ENCODE peak calls at places on chromosomes 13 and 19, in seven cellular contexts. W is WTC11, I is NB4, E is A549, O is GM12878, S is HCT116, X is K562. K is an unnamed sample.

GRCh38 chr19:55257461-55258411 is 1.1 kb downstream of the PPP6R1 start:
- DNase-seq in W (no peak), I (peak; percentile 61), E (no peak), O (no peak), S (no peak), X (peak; percentile 56), K (peak; percentile 55)

GRCh38 chr19:16521715-16522289 is 20.4 kb downstream of the CHERP start:
- DNase-seq in W (no peak), I (no peak), E (no peak), O (no peak), S (no peak), X (peak; percentile 13), K (no peak)

GRCh38 chr13:87674143-87674772 is 3.1 kb downstream of the SLITRK5 start:
- DNase-seq in W (no peak), I (no peak), E (no peak), O (no peak), S (no peak), X (no peak), K (peak; percentile 5)

GRCh38 chr13:42996584-42996983 is 4.5 kb upstream of the EPSTI1 start:
- DNase-seq in W (no peak), I (peak; percentile 25), E (peak; percentile 50), O (no peak), S (peak; percentile 46), X (no peak), K (no peak)

GRCh38 chr19:6654347-6655310 is 15.3 kb downstream of the TNFSF14 start:
- DNase-seq in W (no peak), I (peak; percentile 39), E (no peak), O (no peak), S (no peak), X (no peak), K (no peak)

GRCh38 chr13:113315992-113316391 is 19.0 kb downstream of the LAMP1 start:
- DNase-seq in W (no peak), I (no peak), E (no peak), O (no peak), S (no peak), X (no peak), K (peak; percentile 60)

GRCh38 chr13:93624371-93624777 is 397.8 kb downstream of the GPC6 start:
- DNase-seq in W (no peak), I (no peak), E (no peak), O (no peak), S (no peak), X (no peak), K (no peak)

GRCh38 chr19:11018179-11018578 is 57.3 kb downstream of the SMARCA4 start:
- DNase-seq in W (no peak), I (no peak), E (no peak), O (no peak), S (no peak), X (peak; percentile 31), K (no peak)

GRCh38 chr19:55382013-55382412 is 2.1 kb downstream of the TMEM238 start:
- DNase-seq in W (no peak), I (no peak), E (no peak), O (no peak), S (no peak), X (no peak), K (no peak)

GRCh38 chr13:67223024-67223423 is 7.1 kb downstream of the PCDH9 start:
- DNase-seq in W (no peak), I (no peak), E (no peak), O (no peak), S (no peak), X (no peak), K (no peak)

GRCh38 chr13:96519380-96519779 is 429.5 kb downstream of the HS6ST3 start:
- DNase-seq in W (no peak), I (no peak), E (no peak), O (no peak), S (no peak), X (no peak), K (no peak)

GRCh38 chr13:22717036-22717435 is 463.7 kb upstream of the SGCG start:
- DNase-seq in W (no peak), I (no peak), E (no peak), O (no peak), S (no peak), X (no peak), K (no peak)

GRCh38 chr13:45786293-45786920 is 65.1 kb downstream of the SIAH3 start:
- DNase-seq in W (no peak), I (no peak), E (no peak), O (no peak), S (no peak), X (no peak), K (peak; percentile 34)

GRCh38 chr13:32495429-32495828 is 43.2 kb downstream of the N4BP2L2 start:
- DNase-seq in W (no peak), I (no peak), E (no peak), O (no peak), S (no peak), X (no peak), K (no peak)

GRCh38 chr19:725461-726089 is 16.8 kb downstream of the PALM start:
- DNase-seq in W (no peak), I (no peak), E (no peak), O (no peak), S (no peak), X (no peak), K (no peak)

GRCh38 chr13:44240611-44241010 is 133.0 kb upstream of the SERP2 start:
- DNase-seq in W (no peak), I (no peak), E (no peak), O (no peak), S (no peak), X (no peak), K (no peak)

GRCh38 chr13:75902166-75903104 is 266.3 kb downstream of the LMO7 start:
- DNase-seq in W (no peak), I (no peak), E (peak; percentile 0), O (no peak), S (no peak), X (no peak), K (no peak)

GRCh38 chr13:110589991-110590390 is 25.4 kb upstream of the NAXD start:
- DNase-seq in W (no peak), I (no peak), E (no peak), O (no peak), S (no peak), X (no peak), K (no peak)

GRCh38 chr19:17846146-17846545 is 1.6 kb downstream of the JAK3 start:
- DNase-seq in W (no peak), I (no peak), E (no peak), O (peak; percentile 19), S (no peak), X (no peak), K (no peak)

GRCh38 chr13:38542601-38543000 is 144.3 kb upstream of the FREM2 start:
- DNase-seq in W (no peak), I (no peak), E (no peak), O (no peak), S (no peak), X (no peak), K (no peak)
- TF ChIP-seq MAX in W (no peak), I (no peak), E (no peak), O (no peak), S (no peak), X (no peak), K (no peak)

GRCh38 chr19:2014731-2015610 is 543 bp downstream of the BTBD2 start:
- DNase-seq in W (peak; percentile 48), I (peak; percentile 44), E (no peak), O (no peak), S (no peak), X (peak; percentile 87), K (peak; percentile 59)

GRCh38 chr19:2016041-2016807 is 710 bp upstream of the BTBD2 start:
- DNase-seq in W (peak; percentile 57), I (peak; percentile 57), E (peak; percentile 88), O (peak; percentile 46), S (peak; percentile 73), X (peak; percentile 86), K (peak; percentile 87)

GRCh38 chr19:2014081-2014693 is 1.3 kb downstream of the BTBD2 start:
- DNase-seq in W (no peak), I (no peak), E (no peak), O (no peak), S (no peak), X (no peak), K (peak; percentile 42)

GRCh38 chr19:2013683-2013961 is 1.9 kb downstream of the BTBD2 start:
- DNase-seq in W (no peak), I (no peak), E (no peak), O (no peak), S (no peak), X (no peak), K (peak; percentile 37)

DNA sequence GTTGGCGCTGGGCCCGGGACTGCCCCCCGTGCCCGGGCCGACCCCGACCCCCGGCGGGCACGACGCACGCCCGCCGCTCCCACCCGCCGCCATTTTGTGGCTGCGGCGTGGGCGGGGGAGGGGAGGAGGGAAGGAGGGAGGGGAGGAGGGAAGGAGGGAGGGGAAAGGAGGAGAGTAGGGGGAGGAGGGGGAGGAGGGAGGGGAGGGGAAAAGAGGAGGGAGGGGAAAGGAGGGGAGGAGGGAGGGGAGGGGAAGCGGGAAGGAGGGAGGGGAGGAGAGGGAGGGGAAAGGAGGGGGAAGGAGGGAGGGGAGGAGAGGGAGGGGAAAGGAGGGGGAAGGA is at the start of gene BTBD2:
- DNase-seq in W (no peak), I (peak; percentile 58), E (peak; percentile 85), O (no peak), S (peak; percentile 86), X (no peak), K (peak; percentile 92)
- TF ChIP-seq MAX in W (no peak), I (no peak), E (no peak), O (no peak), S (no peak), X (no peak), K (peak; percentile 19)

GRCh38 chr19:44653977-44654784 is 10.5 kb downstream of the PVR start:
- DNase-seq in W (peak; percentile 83), I (peak; percentile 32), E (peak; percentile 88), O (peak; percentile 38), S (no peak), X (peak; percentile 57), K (no peak)
- TF ChIP-seq MAX in W (no peak), I (no peak), E (peak; percentile 61), O (no peak), S (no peak), X (peak; percentile 33), K (no peak)

GRCh38 chr19:2056810-2057192 is 5.8 kb upstream of the MKNK2 start:
- DNase-seq in W (no peak), I (no peak), E (no peak), O (no peak), S (no peak), X (no peak), K (no peak)

GRCh38 chr19:2055871-2056809 is 5.1 kb upstream of the MKNK2 start:
- DNase-seq in W (no peak), I (no peak), E (peak; percentile 80), O (no peak), S (peak; percentile 53), X (no peak), K (peak; percentile 61)

GRCh38 chr19:2053601-2054389 is 2.8 kb upstream of the MKNK2 start:
- DNase-seq in W (no peak), I (no peak), E (no peak), O (no peak), S (no peak), X (no peak), K (no peak)

GRCh38 chr19:2051771-2052704 is 994 bp upstream of the MKNK2 start:
- DNase-seq in W (no peak), I (no peak), E (no peak), O (peak; percentile 72), S (no peak), X (no peak), K (no peak)

DNA sequence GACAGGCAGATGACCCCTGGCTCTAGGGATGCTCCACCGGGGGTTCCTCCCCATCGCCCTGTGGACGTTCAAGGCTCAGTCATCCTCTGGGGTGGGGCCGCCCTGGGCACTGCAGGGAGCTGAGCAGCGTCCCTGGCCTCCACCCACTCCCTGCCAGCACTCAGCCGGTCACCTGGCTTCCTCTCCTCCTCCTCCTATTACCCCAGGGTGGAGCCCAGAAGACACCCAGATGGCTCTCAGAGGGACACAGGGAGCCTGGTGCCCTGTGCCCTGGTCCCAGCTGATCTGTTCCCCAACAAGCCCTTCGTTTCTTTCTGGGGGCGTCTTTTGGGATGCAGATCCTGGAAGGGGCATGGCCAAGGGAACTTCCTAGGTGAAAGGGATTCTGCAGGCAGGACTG is 3.7 kb upstream of the MKNK2 start:
- DNase-seq in W (no peak), I (no peak), E (no peak), O (no peak), S (no peak), X (no peak), K (no peak)
- TF ChIP-seq MAX in W (no peak), I (no peak), E (no peak), O (no peak), S (no peak), X (no peak), K (no peak)

K was measured in SK-N-SH.